ENCODE peak calls at places on chromosomes 16 and 17, in six cellular contexts. B, I, C, U, H and R are unnamed samples.

GRCh38 chr16:89407925-89408300 is 82.4 kb downstream of the ANKRD11 start:
- DNase-seq in B (peak; percentile 37), I (no peak), C (no peak), U (no peak), H (no peak), R (peak; percentile 56)

GRCh38 chr16:74281285-74281684 is 15.3 kb upstream of the PSMD7 start:
- DNase-seq in B (no peak), I (no peak), C (no peak), U (no peak), H (no peak), R (no peak)

GRCh38 chr16:56625140-56625942 is at the start of gene MT1E:
- DNase-seq in B (peak; percentile 90), I (peak; percentile 77), C (peak; percentile 86), U (peak; percentile 60), H (no peak), R (peak; percentile 82)

GRCh38 chr17:37829446-37830142 is 84.7 kb upstream of the HNF1B start:
- DNase-seq in B (no peak), I (no peak), C (no peak), U (no peak), H (no peak), R (no peak)

GRCh38 chr16:53865492-53865863 is 161.5 kb downstream of the FTO start:
- DNase-seq in B (peak; percentile 8), I (peak; percentile 72), C (no peak), U (peak; percentile 30), H (peak; percentile 22), R (no peak)

GRCh38 chr17:61411114-61411943 is 11.7 kb downstream of the TBX2 start:
- DNase-seq in B (no peak), I (peak; percentile 77), C (peak; percentile 60), U (no peak), H (peak; percentile 49), R (peak; percentile 74)

GRCh38 chr17:74960739-74961342 is 11.7 kb downstream of the HID1 start:
- DNase-seq in B (no peak), I (peak; percentile 29), C (peak; percentile 58), U (peak; percentile 74), H (peak; percentile 89), R (no peak)

GRCh38 chr16:87924041-87924851 is 12.1 kb downstream of the CA5A start:
- DNase-seq in B (peak; percentile 34), I (no peak), C (peak; percentile 97), U (no peak), H (no peak), R (no peak)

GRCh38 chr16:81403208-81403600 is 41.4 kb upstream of the CMIP start:
- DNase-seq in B (no peak), I (no peak), C (no peak), U (no peak), H (no peak), R (no peak)

GRCh38 chr17:28973414-28973813 is 22.1 kb upstream of the PHF12 start:
- DNase-seq in B (no peak), I (peak; percentile 79), C (peak; percentile 94), U (no peak), H (no peak), R (peak; percentile 78)

GRCh38 chr17:70906808-70907207 is 737.5 kb downstream of the KCNJ2 start:
- DNase-seq in B (no peak), I (peak; percentile 87), C (no peak), U (no peak), H (no peak), R (no peak)

GRCh38 chr16:80023865-80024264 is 423.3 kb upstream of the MAF start:
- DNase-seq in B (no peak), I (peak; percentile 28), C (no peak), U (no peak), H (peak; percentile 92), R (no peak)

GRCh38 chr17:54968954-54969400 is 412 bp downstream of the STXBP4 start:
- DNase-seq in B (peak; percentile 36), I (peak; percentile 49), C (no peak), U (no peak), H (no peak), R (peak; percentile 31)

GRCh38 chr16:55661842-55662479 is 6.2 kb downstream of the SLC6A2 start:
- DNase-seq in B (no peak), I (no peak), C (no peak), U (no peak), H (no peak), R (no peak)

GRCh38 chr17:66925811-66926500 is 38.6 kb upstream of the CACNG4 start:
- DNase-seq in B (no peak), I (no peak), C (no peak), U (no peak), H (no peak), R (no peak)

GRCh38 chr17:47266782-47267181 is 13.2 kb downstream of the ITGB3 start:
- DNase-seq in B (no peak), I (peak; percentile 51), C (no peak), U (no peak), H (no peak), R (no peak)

GRCh38 chr16:14652726-14653125 is 20.0 kb downstream of the BFAR start:
- DNase-seq in B (no peak), I (no peak), C (no peak), U (no peak), H (no peak), R (no peak)

GRCh38 chr17:16516594-16517018 is 24.6 kb upstream of the LRRC75A start:
- DNase-seq in B (no peak), I (peak; percentile 85), C (peak; percentile 73), U (no peak), H (peak; percentile 47), R (peak; percentile 35)

GRCh38 chr16:49455181-49455990 is 81.8 kb downstream of the C16orf78 start:
- DNase-seq in B (no peak), I (no peak), C (no peak), U (no peak), H (no peak), R (no peak)

GRCh38 chr16:4214215-4214621 is 27.7 kb downstream of the SRL start:
- DNase-seq in B (no peak), I (peak; percentile 99), C (peak; percentile 86), U (no peak), H (peak; percentile 52), R (no peak)

GRCh38 chr17:43664096-43664495 is 2.4 kb upstream of the MEOX1 start:
- DNase-seq in B (no peak), I (no peak), C (no peak), U (no peak), H (no peak), R (no peak)

GRCh38 chr17:43663383-43663782 is 1.7 kb upstream of the MEOX1 start:
- DNase-seq in B (no peak), I (no peak), C (no peak), U (no peak), H (no peak), R (peak; percentile 9)

GRCh38 chr17:43661699-43662431 is at the start of gene MEOX1:
- DNase-seq in B (no peak), I (peak; percentile 89), C (no peak), U (no peak), H (no peak), R (peak; percentile 65)

GRCh38 chr17:43660816-43661493 is 767 bp downstream of the MEOX1 start:
- DNase-seq in B (no peak), I (no peak), C (no peak), U (no peak), H (no peak), R (no peak)

GRCh38 chr17:43662432-43663141 is 865 bp upstream of the MEOX1 start:
- DNase-seq in B (no peak), I (peak; percentile 13), C (peak; percentile 13), U (no peak), H (no peak), R (no peak)
- H3K27ac ChIP-seq in B (no peak overlapping the region), I (no peak overlapping the region), C (no peak overlapping the region), U (no peak overlapping the region), H (no peak overlapping the region), R (peak overlapping the region; percentile 72)

GRCh38 chr17:78416791-78417530 is 38.5 kb downstream of the PGS1 start:
- DNase-seq in B (peak; percentile 60), I (no peak), C (no peak), U (no peak), H (no peak), R (peak; percentile 55)
- H3K27ac ChIP-seq in B (peak overlapping the region; percentile 56), I (peak overlapping the region; percentile 22), C (peak overlapping the region; percentile 83), U (peak overlapping the region; percentile 61), H (no peak overlapping the region), R (peak overlapping the region; percentile 79)

GRCh38 chr17:44947461-44948314 is at the start of gene KIF18B:
- DNase-seq in B (peak; percentile 93), I (peak; percentile 93), C (peak; percentile 86), U (peak; percentile 98), H (peak; percentile 99), R (peak; percentile 89)
- H3K27ac ChIP-seq in B (peak within 1 kb of the TSS; percentile 56), I (peak within 1 kb of the TSS; percentile 84), C (no peak within 1 kb of the TSS), U (peak within 1 kb of the TSS; percentile 90), H (peak within 1 kb of the TSS; percentile 94), R (peak within 1 kb of the TSS; percentile 72)

DNA sequence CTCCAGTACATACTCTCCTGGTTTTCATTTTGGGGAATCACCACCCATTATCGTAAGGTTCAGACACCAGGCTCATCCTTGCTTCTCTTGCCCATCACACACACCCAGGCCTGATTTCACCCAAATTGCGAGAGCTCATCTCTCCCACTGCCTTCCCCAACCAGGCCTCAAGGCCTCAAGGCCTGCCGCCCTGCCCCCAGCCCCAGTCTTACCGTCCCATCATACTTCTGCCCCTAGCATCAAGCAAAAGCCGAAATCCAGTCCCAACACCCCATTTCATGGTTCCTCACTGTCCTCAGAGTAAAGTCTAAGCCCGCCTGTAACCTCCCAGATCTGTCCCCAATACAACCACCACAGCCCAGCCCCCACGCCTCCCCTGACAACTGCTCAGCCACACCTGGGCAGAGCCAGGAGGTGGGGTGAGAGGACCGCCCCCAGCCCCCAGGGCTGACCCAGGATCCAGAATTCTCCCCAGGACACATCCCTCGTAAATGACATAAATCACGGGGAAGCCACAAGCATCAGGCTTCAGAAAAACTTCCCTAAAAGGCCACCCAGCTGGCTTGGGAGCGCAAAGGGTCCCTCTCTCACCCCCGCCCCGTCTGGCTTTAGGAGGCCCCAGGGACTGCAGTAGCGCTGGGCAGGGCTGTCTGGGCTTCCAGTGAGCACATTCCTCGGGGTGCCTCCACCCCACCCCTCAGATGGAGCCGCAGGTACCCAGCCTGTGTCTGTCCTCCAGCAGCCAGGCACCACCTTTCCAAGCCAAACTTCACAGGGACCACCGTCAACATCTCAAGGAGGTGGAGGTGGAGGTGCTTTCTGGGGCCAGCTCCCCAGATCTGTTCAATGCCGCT is 9.6 kb upstream of the P2RX1 start:
- DNase-seq in B (no peak), I (no peak), C (no peak), U (no peak), H (no peak), R (no peak)
- H3K27ac ChIP-seq in B (no peak overlapping the region), I (no peak overlapping the region), C (no peak overlapping the region), U (no peak overlapping the region), H (no peak overlapping the region), R (no peak overlapping the region)

DNA sequence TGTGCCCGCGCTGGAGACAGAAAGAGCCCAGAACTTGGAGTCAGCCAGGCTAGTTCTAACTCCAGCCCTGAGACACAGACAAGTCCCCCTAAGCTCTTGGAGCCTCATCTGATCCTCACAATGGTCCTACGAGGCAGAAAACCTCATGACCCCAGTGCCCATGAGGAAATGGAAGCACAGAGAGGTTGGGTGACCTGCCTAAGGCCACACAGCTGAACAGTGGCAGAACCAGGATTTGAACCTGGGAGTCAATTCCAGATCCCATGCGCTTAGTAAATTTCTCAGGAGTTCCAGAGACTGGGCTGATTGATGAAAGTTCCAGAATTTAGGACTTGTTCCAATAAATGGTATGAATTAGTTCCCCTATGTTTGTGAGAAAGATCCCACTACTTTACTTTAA is 39.0 kb upstream of the LITAF start:
- DNase-seq in B (no peak), I (no peak), C (no peak), U (no peak), H (no peak), R (no peak)
- H3K27ac ChIP-seq in B (no peak overlapping the region), I (no peak overlapping the region), C (no peak overlapping the region), U (no peak overlapping the region), H (peak overlapping the region; percentile 79), R (no peak overlapping the region)

GRCh38 chr16:75309156-75309555 is 57.7 kb upstream of the BCAR1 start:
- DNase-seq in B (no peak), I (no peak), C (no peak), U (no peak), H (no peak), R (no peak)
- H3K27ac ChIP-seq in B (peak overlapping the region; percentile 92), I (no peak overlapping the region), C (peak overlapping the region; percentile 47), U (no peak overlapping the region), H (peak overlapping the region; percentile 43), R (no peak overlapping the region)